ENCODE peak calls at places on chromosomes 7 and 10, in four cellular contexts. One of them, this sample, is unnamed.

GRCh38 chr10:19638173-19638872 is 177.9 kb upstream of the PLXDC2 start:
- DNase-seq in IMR-90: peak; percentile 95
- DNase-seq in K562: no peak
- DNase-seq in GM12878: no peak
- DNase-seq in this sample: peak; percentile 37

GRCh38 chr10:120517196-120517595 is 60.2 kb downstream of the PLPP4 start:
- DNase-seq in IMR-90: no peak
- DNase-seq in K562: no peak
- DNase-seq in GM12878: no peak
- DNase-seq in this sample: no peak

GRCh38 chr7:152891160-152891621 is 131.6 kb downstream of the ACTR3B start:
- DNase-seq in IMR-90: no peak
- DNase-seq in K562: no peak
- DNase-seq in GM12878: no peak
- DNase-seq in this sample: no peak

GRCh38 chr7:50267525-50268041 is 36.9 kb upstream of the IKZF1 start:
- DNase-seq in IMR-90: no peak
- DNase-seq in K562: no peak
- DNase-seq in GM12878: no peak
- DNase-seq in this sample: no peak

GRCh38 chr7:33410266-33410665 is 280.9 kb downstream of the BBS9 start:
- DNase-seq in IMR-90: no peak
- DNase-seq in K562: no peak
- DNase-seq in GM12878: no peak
- DNase-seq in this sample: no peak

GRCh38 chr10:101030492-101031127 is 319 bp downstream of the PDZD7 start:
- DNase-seq in IMR-90: no peak
- DNase-seq in K562: no peak
- DNase-seq in GM12878: no peak
- DNase-seq in this sample: no peak

GRCh38 chr10:36023939-36024338 is 381.8 kb upstream of the FZD8 start:
- DNase-seq in IMR-90: peak; percentile 79
- DNase-seq in K562: no peak
- DNase-seq in GM12878: no peak
- DNase-seq in this sample: peak; percentile 69

GRCh38 chr7:108660465-108660864 is 90.8 kb downstream of the DNAJB9 start:
- DNase-seq in IMR-90: peak; percentile 4
- DNase-seq in K562: peak; percentile 49
- DNase-seq in GM12878: no peak
- DNase-seq in this sample: no peak

GRCh38 chr7:53151496-53151895 is 116.1 kb downstream of the POM121L12 start:
- DNase-seq in IMR-90: no peak
- DNase-seq in K562: no peak
- DNase-seq in GM12878: no peak
- DNase-seq in this sample: no peak

GRCh38 chr7:55794527-55794926 is 68.0 kb downstream of the SEPTIN14 start:
- DNase-seq in IMR-90: no peak
- DNase-seq in K562: no peak
- DNase-seq in GM12878: no peak
- DNase-seq in this sample: peak; percentile 7

GRCh38 chr7:44750921-44751571 is 2.4 kb downstream of the ZMIZ2 start:
- DNase-seq in IMR-90: peak; percentile 52
- DNase-seq in K562: no peak
- DNase-seq in GM12878: peak; percentile 81
- DNase-seq in this sample: no peak

GRCh38 chr7:80659120-80660055 is 20.9 kb downstream of the CD36 start:
- DNase-seq in IMR-90: peak; percentile 62
- DNase-seq in K562: peak; percentile 28
- DNase-seq in GM12878: no peak
- DNase-seq in this sample: peak; percentile 26

GRCh38 chr10:98673156-98673765 is 226.5 kb upstream of the HPS1 start:
- DNase-seq in IMR-90: no peak
- DNase-seq in K562: no peak
- DNase-seq in GM12878: no peak
- DNase-seq in this sample: no peak

GRCh38 chr7:117992635-117993034 is 119.4 kb upstream of the CTTNBP2 start:
- DNase-seq in IMR-90: no peak
- DNase-seq in K562: no peak
- DNase-seq in GM12878: no peak
- DNase-seq in this sample: no peak

GRCh38 chr10:102714621-102715455 is at the start of gene SFXN2:
- DNase-seq in IMR-90: no peak
- DNase-seq in K562: no peak
- DNase-seq in GM12878: no peak
- DNase-seq in this sample: no peak

GRCh38 chr7:31735991-31736982 is 49.3 kb downstream of the PPP1R17 start:
- DNase-seq in IMR-90: peak; percentile 51
- DNase-seq in K562: peak; percentile 69
- DNase-seq in GM12878: no peak
- DNase-seq in this sample: peak; percentile 45

GRCh38 chr7:30869794-30870491 is 41.7 kb upstream of the AQP1 start:
- DNase-seq in IMR-90: peak; percentile 22
- DNase-seq in K562: no peak
- DNase-seq in GM12878: no peak
- DNase-seq in this sample: no peak

GRCh38 chr10:71821909-71822763 is 28.9 kb downstream of the PSAP start:
- DNase-seq in IMR-90: peak; percentile 49
- DNase-seq in K562: no peak
- DNase-seq in GM12878: no peak
- DNase-seq in this sample: no peak

GRCh38 chr10:74145133-74145532 is 5.5 kb downstream of the AP3M1 start:
- DNase-seq in IMR-90: peak; percentile 89
- DNase-seq in K562: no peak
- DNase-seq in GM12878: no peak
- DNase-seq in this sample: no peak

GRCh38 chr10:7892146-7892545 is 73.8 kb downstream of the TAF3 start:
- DNase-seq in IMR-90: no peak
- DNase-seq in K562: no peak
- DNase-seq in GM12878: no peak
- DNase-seq in this sample: no peak
- TF ChIP-seq BHLHE40 in IMR-90: no peak
- TF ChIP-seq BHLHE40 in K562: no peak
- TF ChIP-seq BHLHE40 in GM12878: no peak
- TF ChIP-seq BHLHE40 in this sample: no peak

GRCh38 chr10:133276435-133277201 is at the start of gene ADAM8:
- DNase-seq in IMR-90: no peak
- DNase-seq in K562: peak; percentile 75
- DNase-seq in GM12878: no peak
- DNase-seq in this sample: no peak

GRCh38 chr10:133276100-133276434 is 601 bp downstream of the ADAM8 start:
- DNase-seq in IMR-90: no peak
- DNase-seq in K562: peak; percentile 14
- DNase-seq in GM12878: no peak
- DNase-seq in this sample: no peak

GRCh38 chr10:133277277-133277992 is 767 bp upstream of the ADAM8 start:
- DNase-seq in IMR-90: no peak
- DNase-seq in K562: no peak
- DNase-seq in GM12878: no peak
- DNase-seq in this sample: no peak

GRCh38 chr10:133274751-133275682 is 1.7 kb downstream of the ADAM8 start:
- DNase-seq in IMR-90: no peak
- DNase-seq in K562: peak; percentile 48
- DNase-seq in GM12878: peak; percentile 72
- DNase-seq in this sample: no peak

DNA sequence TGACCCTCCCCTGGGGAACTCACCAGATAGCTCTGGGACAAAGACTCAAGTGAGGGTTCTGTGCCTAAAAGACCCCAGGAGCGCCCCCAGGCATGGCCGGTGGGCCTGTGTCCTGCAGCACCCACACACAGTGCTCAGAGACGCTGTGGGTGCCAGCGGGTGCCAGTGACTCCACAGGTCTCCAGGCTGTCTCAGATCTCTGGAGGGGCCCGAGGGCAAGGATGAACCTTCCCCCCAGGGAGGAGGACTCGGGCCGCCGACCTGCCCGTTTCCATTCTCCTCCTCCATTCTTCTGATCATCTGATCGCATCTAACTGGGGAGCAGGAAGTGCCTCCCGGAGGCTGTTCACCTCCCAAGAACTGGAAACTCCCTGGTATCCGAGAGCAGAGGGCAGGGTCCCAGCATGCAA is 980 bp downstream of the ADAM8 start:
- DNase-seq in IMR-90: no peak
- DNase-seq in K562: no peak
- DNase-seq in GM12878: no peak
- DNase-seq in this sample: no peak
- TF ChIP-seq RCOR1 in IMR-90: no peak
- TF ChIP-seq RCOR1 in K562: no peak
- TF ChIP-seq RCOR1 in GM12878: no peak
- TF ChIP-seq RCOR1 in this sample: no peak

GRCh38 chr10:27822286-27822685 is 76.7 kb upstream of the MKX start:
- DNase-seq in IMR-90: peak; percentile 58
- DNase-seq in K562: no peak
- DNase-seq in GM12878: no peak
- DNase-seq in this sample: no peak
- TF ChIP-seq BHLHE40 in IMR-90: no peak
- TF ChIP-seq BHLHE40 in K562: no peak
- TF ChIP-seq BHLHE40 in GM12878: no peak
- TF ChIP-seq BHLHE40 in this sample: no peak

GRCh38 chr10:114538544-114538906 is 119.5 kb downstream of the ABLIM1 start:
- DNase-seq in IMR-90: no peak
- DNase-seq in K562: no peak
- DNase-seq in GM12878: no peak
- DNase-seq in this sample: no peak
- TF ChIP-seq RCOR1 in IMR-90: no peak
- TF ChIP-seq RCOR1 in K562: no peak
- TF ChIP-seq RCOR1 in GM12878: no peak
- TF ChIP-seq RCOR1 in this sample: no peak

GRCh38 chr10:45354261-45354660 is 19.8 kb upstream of the ALOX5 start:
- DNase-seq in IMR-90: no peak
- DNase-seq in K562: no peak
- DNase-seq in GM12878: no peak
- DNase-seq in this sample: no peak
- TF ChIP-seq BHLHE40 in IMR-90: no peak
- TF ChIP-seq BHLHE40 in K562: no peak
- TF ChIP-seq BHLHE40 in GM12878: no peak
- TF ChIP-seq BHLHE40 in this sample: no peak

GRCh38 chr10:99944860-99945259 is 64.9 kb downstream of the DNMBP start:
- DNase-seq in IMR-90: no peak
- DNase-seq in K562: no peak
- DNase-seq in GM12878: no peak
- DNase-seq in this sample: no peak

GRCh38 chr10:99943908-99944307 is 65.8 kb downstream of the DNMBP start:
- DNase-seq in IMR-90: no peak
- DNase-seq in K562: no peak
- DNase-seq in GM12878: no peak
- DNase-seq in this sample: no peak

GRCh38 chr10:99945286-99945685 is 64.5 kb downstream of the DNMBP start:
- DNase-seq in IMR-90: peak; percentile 93
- DNase-seq in K562: no peak
- DNase-seq in GM12878: no peak
- DNase-seq in this sample: peak; percentile 60

GRCh38 chr10:99938563-99938962 is 71.2 kb downstream of the DNMBP start:
- DNase-seq in IMR-90: peak; percentile 72
- DNase-seq in K562: no peak
- DNase-seq in GM12878: peak; percentile 66
- DNase-seq in this sample: no peak

GRCh38 chr10:99941942-99942835 is 67.6 kb downstream of the DNMBP start:
- DNase-seq in IMR-90: peak; percentile 78
- DNase-seq in K562: no peak
- DNase-seq in GM12878: no peak
- DNase-seq in this sample: no peak
- TF ChIP-seq RCOR1 in IMR-90: no peak
- TF ChIP-seq RCOR1 in K562: no peak
- TF ChIP-seq RCOR1 in GM12878: no peak
- TF ChIP-seq RCOR1 in this sample: no peak

GRCh38 chr10:28925154-28925663 is 247.9 kb downstream of the BAMBI start:
- DNase-seq in IMR-90: no peak
- DNase-seq in K562: no peak
- DNase-seq in GM12878: no peak
- DNase-seq in this sample: no peak
- TF ChIP-seq BHLHE40 in IMR-90: no peak
- TF ChIP-seq BHLHE40 in K562: no peak
- TF ChIP-seq BHLHE40 in GM12878: no peak
- TF ChIP-seq BHLHE40 in this sample: no peak

GRCh38 chr10:122207596-122207995 is 63.5 kb upstream of the BTBD16 start:
- DNase-seq in IMR-90: peak; percentile 51
- DNase-seq in K562: no peak
- DNase-seq in GM12878: no peak
- DNase-seq in this sample: no peak

GRCh38 chr10:122208616-122209430 is 62.3 kb upstream of the BTBD16 start:
- DNase-seq in IMR-90: no peak
- DNase-seq in K562: no peak
- DNase-seq in GM12878: no peak
- DNase-seq in this sample: no peak

GRCh38 chr10:122204691-122205489 is 66.2 kb upstream of the BTBD16 start:
- DNase-seq in IMR-90: no peak
- DNase-seq in K562: no peak
- DNase-seq in GM12878: no peak
- DNase-seq in this sample: no peak

GRCh38 chr10:122207135-122207534 is 64.0 kb upstream of the BTBD16 start:
- DNase-seq in IMR-90: no peak
- DNase-seq in K562: no peak
- DNase-seq in GM12878: no peak
- DNase-seq in this sample: no peak

DNA sequence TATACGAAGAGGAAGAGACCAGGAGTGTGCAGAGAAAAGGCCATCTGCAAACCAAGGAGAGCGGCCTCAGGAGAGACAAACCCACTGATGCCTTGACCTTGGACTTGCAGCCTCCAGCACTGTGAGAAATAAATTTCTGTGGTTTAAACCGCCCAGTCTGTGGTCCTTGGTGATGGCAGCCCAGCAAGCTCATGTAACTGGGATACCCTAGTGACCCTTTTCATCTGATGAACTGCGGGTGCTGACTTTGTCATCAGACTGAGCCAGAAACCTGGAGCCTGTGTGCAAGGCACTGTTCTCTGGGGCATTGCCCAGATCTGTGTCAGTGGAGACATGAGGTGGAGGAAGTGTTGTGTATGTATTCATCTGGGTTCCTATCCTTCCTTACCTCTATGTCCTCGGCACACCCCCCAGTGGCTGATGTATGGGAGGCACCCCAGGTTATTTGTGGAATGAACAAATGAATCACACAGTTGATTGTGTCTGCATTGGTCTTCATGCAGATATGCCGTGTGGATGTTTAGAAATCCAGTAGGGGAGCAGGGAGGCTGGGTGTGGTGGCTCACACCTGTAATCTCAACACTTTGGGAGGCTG is 64.5 kb upstream of the BTBD16 start:
- DNase-seq in IMR-90: peak; percentile 26
- DNase-seq in K562: no peak
- DNase-seq in GM12878: no peak
- DNase-seq in this sample: no peak
- TF ChIP-seq RCOR1 in IMR-90: no peak
- TF ChIP-seq RCOR1 in K562: no peak
- TF ChIP-seq RCOR1 in GM12878: no peak
- TF ChIP-seq RCOR1 in this sample: no peak